ENCODE peak calls at places on chromosomes 7 and 10, in five cellular contexts. V is amygdala; Z is neuronal stem cell; D is EH; O is stimulated activated CD4-positive, alpha-beta T cell treated with anti-CD3 and anti-CD28 coated beads, Interleukin-1b, Interleukin-23, amount 100 ng/mL, for 1 hour. R is an unnamed sample.

GRCh38 chr7:6530626-6531491 is 20.4 kb downstream of the GRID2IP start:
- DNase-seq in V (no peak), Z (no peak), D (no peak), O (no peak), R (no peak)

GRCh38 chr7:42980084-42980483 is 47.9 kb downstream of the MRPL32 start:
- DNase-seq in V (no peak), Z (no peak), D (no peak), O (no peak), R (no peak)

GRCh38 chr7:134546903-134547737 is 1.8 kb upstream of the AKR1B15 start:
- DNase-seq in V (peak), Z (peak), D (peak), O (peak), R (peak)

GRCh38 chr7:75048435-75049379 is 24.9 kb downstream of the RCC1L start:
- DNase-seq in V (no peak), Z (no peak), D (peak), O (no peak), R (peak)

GRCh38 chr10:24931236-24931635 is 21.2 kb downstream of the PRTFDC1 start:
- DNase-seq in V (no peak), Z (no peak), D (no peak), O (no peak), R (no peak)

GRCh38 chr10:119207713-119208552 is 562 bp downstream of the GRK5 start:
- DNase-seq in V (peak), Z (peak), D (peak), O (no peak), R (peak)

GRCh38 chr7:112649560-112649959 is 140.6 kb downstream of the TMEM168 start:
- DNase-seq in V (no peak), Z (no peak), D (peak), O (no peak), R (peak)

GRCh38 chr7:87110778-87111177 is 41.5 kb upstream of the DMTF1 start:
- DNase-seq in V (no peak), Z (no peak), D (peak), O (no peak), R (peak)

GRCh38 chr7:118372530-118372929 is 148.0 kb downstream of the ANKRD7 start:
- DNase-seq in V (no peak), Z (no peak), D (no peak), O (no peak), R (peak)

GRCh38 chr7:127336458-127336857 is 56.0 kb downstream of the ZNF800 start:
- DNase-seq in V (no peak), Z (no peak), D (no peak), O (no peak), R (no peak)

GRCh38 chr10:58266826-58267712 is 625 bp downstream of the IPMK start:
- DNase-seq in V (peak), Z (peak), D (peak), O (no peak), R (peak)

GRCh38 chr10:27742926-27743735 is 2.5 kb downstream of the MKX start:
- DNase-seq in V (no peak), Z (no peak), D (peak), O (no peak), R (peak)

GRCh38 chr10:87510025-87510424 is 5.3 kb downstream of the MINPP1 start:
- DNase-seq in V (no peak), Z (no peak), D (no peak), O (no peak), R (no peak)

GRCh38 chr10:44310762-44311562 is 73.9 kb downstream of the CXCL12 start:
- DNase-seq in V (peak), Z (peak), D (peak), O (peak), R (peak)

GRCh38 chr10:22853906-22854447 is 73.9 kb upstream of the ARMC3 start:
- DNase-seq in V (no peak), Z (no peak), D (peak), O (no peak), R (no peak)

GRCh38 chr7:44881610-44882009 is 3.7 kb downstream of the PURB start:
- DNase-seq in V (no peak), Z (no peak), D (peak), O (no peak), R (peak)

GRCh38 chr10:6770846-6771245 is 190.8 kb upstream of the PRKCQ start:
- DNase-seq in V (no peak), Z (no peak), D (peak), O (no peak), R (peak)

GRCh38 chr7:31102973-31103850 is 51.1 kb downstream of the ADCYAP1R1 start:
- DNase-seq in V (no peak), Z (no peak), D (no peak), O (no peak), R (no peak)

GRCh38 chr10:133161486-133162051 is 1.6 kb downstream of the KNDC1 start:
- DNase-seq in V (no peak), Z (no peak), D (no peak), O (no peak), R (no peak)

GRCh38 chr7:24221500-24221899 is 62.5 kb upstream of the NPY start:
- DNase-seq in V (no peak), Z (no peak), D (no peak), O (no peak), R (no peak)

GRCh38 chr10:89201345-89202032 is 5.6 kb downstream of the CH25H start:
- DNase-seq in V (no peak), Z (no peak), D (peak), O (no peak), R (no peak)

GRCh38 chr7:151376218-151376902 is 33.5 kb downstream of the WDR86 start:
- DNase-seq in V (no peak), Z (no peak), D (no peak), O (no peak), R (no peak)